ENCODE peak calls at places on chromosomes 3 and 15, in five cellular contexts. R, G, Y, S and O are unnamed samples.

GRCh38 chr3:49554639-49555265 is 475 bp downstream of the BSN start:
- DNase-seq in R (peak; percentile 62), Y (peak; percentile 79), S (peak; percentile 44), G (peak; percentile 10), O (peak; percentile 39)

GRCh38 chr3:141412087-141412935 is 44.0 kb downstream of the ZBTB38 start:
- DNase-seq in G (peak; percentile 96), Y (no peak), R (no peak), S (peak; percentile 59), O (peak; percentile 96)

GRCh38 chr3:57078366-57079220 is 18.1 kb downstream of the SPATA12 start:
- DNase-seq in G (peak; percentile 16), Y (no peak), S (peak; percentile 78), R (peak; percentile 62), O (peak; percentile 84)

GRCh38 chr15:60752973-60753720 is 274.2 kb upstream of the ICE2 start:
- DNase-seq in Y (no peak), S (no peak), G (no peak), R (no peak), O (peak; percentile 27)

GRCh38 chr3:179768080-179768479 is 115.2 kb downstream of the USP13 start:
- DNase-seq in S (peak; percentile 80), G (peak; percentile 70), R (peak; percentile 50), Y (peak; percentile 37), O (peak; percentile 65)

GRCh38 chr15:39140060-39140604 is 440.7 kb upstream of the THBS1 start:
- DNase-seq in G (peak; percentile 98), R (no peak), S (peak; percentile 83), Y (no peak), O (peak; percentile 98)

GRCh38 chr15:45129651-45130129 is at the start of the genes DUOX1 and DUOXA1:
- DNase-seq in S (peak; percentile 48), Y (no peak), G (no peak), R (peak; percentile 73), O (no peak)

GRCh38 chr15:101049282-101049681 is 130.1 kb downstream of the LRRK1 start:
- DNase-seq in G (no peak), S (no peak), Y (no peak), R (peak; percentile 25), O (no peak)

GRCh38 chr15:46502668-46503067 is 867.8 kb downstream of the SQOR start:
- DNase-seq in G (no peak), R (no peak), Y (no peak), S (peak; percentile 6), O (peak; percentile 3)

GRCh38 chr3:191139771-191140170 is 59.3 kb upstream of the OSTN start:
- DNase-seq in S (no peak), G (no peak), Y (no peak), R (no peak), O (no peak)

GRCh38 chr3:130956281-130956680 is 62.4 kb downstream of the ATP2C1 start:
- DNase-seq in G (no peak), S (no peak), R (no peak), Y (no peak), O (no peak)

GRCh38 chr3:175951047-175951694 is 1092.0 kb downstream of the NAALADL2 start:
- DNase-seq in S (peak; percentile 5), Y (no peak), G (peak; percentile 65), R (no peak), O (peak; percentile 55)

GRCh38 chr3:50825841-50826240 is 151.1 kb downstream of the DOCK3 start:
- DNase-seq in S (no peak), R (no peak), Y (no peak), G (no peak), O (no peak)

GRCh38 chr3:196603683-196604082 is 35.2 kb downstream of the FBXO45 start:
- DNase-seq in R (no peak), S (no peak), Y (no peak), G (no peak), O (no peak)

GRCh38 chr3:86578071-86578470 is 412.9 kb downstream of the VGLL3 start:
- DNase-seq in S (no peak), R (no peak), Y (no peak), G (no peak), O (no peak)

GRCh38 chr3:166201476-166201875 is 364.3 kb upstream of the BCHE start:
- DNase-seq in S (no peak), R (no peak), G (no peak), Y (no peak), O (no peak)

GRCh38 chr3:32203854-32204253 is 34.6 kb upstream of the CMTM8 start:
- DNase-seq in G (peak; percentile 37), R (no peak), S (no peak), Y (no peak), O (no peak)

GRCh38 chr3:159635047-159635641 is 353.5 kb upstream of the IL12A start:
- DNase-seq in Y (no peak), G (peak; percentile 72), S (peak; percentile 75), R (no peak), O (peak; percentile 38)

GRCh38 chr3:189908646-189909045 is 212.1 kb downstream of the P3H2 start:
- DNase-seq in S (peak; percentile 55), R (no peak), Y (no peak), G (peak; percentile 72), O (peak; percentile 26)

GRCh38 chr3:159828542-159828943 is 160.1 kb upstream of the IL12A start:
- DNase-seq in Y (no peak), G (peak; percentile 68), S (peak; percentile 40), R (no peak), O (peak; percentile 69)

GRCh38 chr15:62896969-62897486 is 145.5 kb upstream of the TPM1 start:
- DNase-seq in G (peak; percentile 99), Y (peak; percentile 36), R (no peak), S (peak; percentile 39), O (peak; percentile 99)

GRCh38 chr3:152968388-152969024 is 133.6 kb downstream of the P2RY1 start:
- DNase-seq in R (no peak), Y (no peak), S (no peak), G (no peak), O (peak; percentile 78)

GRCh38 chr3:120169407-120169806 is 75.2 kb upstream of the GSK3B start:
- DNase-seq in R (no peak), G (no peak), S (no peak), Y (no peak), O (no peak)

GRCh38 chr3:69081583-69082262 is 1.6 kb upstream of the UBA3 start:
- DNase-seq in Y (no peak), S (peak; percentile 85), G (no peak), R (peak; percentile 36), O (peak; percentile 29)

GRCh38 chr3:40240921-40241320 is 68.6 kb upstream of the EIF1B start:
- DNase-seq in Y (no peak), S (peak; percentile 64), R (peak; percentile 34), G (no peak), O (no peak)

GRCh38 chr3:187968883-187969580 is 184.9 kb upstream of the LPP start:
- DNase-seq in G (peak; percentile 62), Y (no peak), S (no peak), R (no peak), O (peak; percentile 88)

GRCh38 chr3:156910022-156910421 is 83.9 kb downstream of the LEKR1 start:
- DNase-seq in G (no peak), R (no peak), S (no peak), Y (no peak), O (no peak)
- H3K23ac ChIP-seq in G (no peak overlapping the region), R (no peak overlapping the region), S (no peak overlapping the region), Y (no peak overlapping the region), O (no peak overlapping the region)

GRCh38 chr3:9110316-9110715 is 139.1 kb downstream of the SRGAP3 start:
- DNase-seq in Y (no peak), S (no peak), G (no peak), R (no peak), O (no peak)

GRCh38 chr3:9110802-9111201 is 138.6 kb downstream of the SRGAP3 start:
- DNase-seq in S (peak; percentile 38), Y (no peak), G (no peak), R (no peak), O (no peak)

GRCh38 chr3:9111349-9112265 is 137.8 kb downstream of the SRGAP3 start:
- DNase-seq in Y (no peak), S (peak; percentile 48), R (peak; percentile 75), G (peak; percentile 0), O (no peak)

GRCh38 chr3:9116351-9116750 is 133.1 kb downstream of the SRGAP3 start:
- DNase-seq in S (no peak), Y (no peak), R (no peak), G (no peak), O (no peak)

GRCh38 chr3:9113040-9113439 is 136.4 kb downstream of the SRGAP3 start:
- DNase-seq in S (no peak), R (no peak), G (no peak), Y (no peak), O (no peak)
- H3K23ac ChIP-seq in S (no peak overlapping the region), R (no peak overlapping the region), G (no peak overlapping the region), Y (no peak overlapping the region), O (no peak overlapping the region)

GRCh38 chr15:41968738-41969137 is 3.6 kb downstream of the EHD4 start:
- DNase-seq in G (no peak), R (no peak), Y (no peak), S (no peak), O (no peak)

GRCh38 chr15:41965441-41966413 is 6.6 kb downstream of the EHD4 start:
- DNase-seq in S (peak; percentile 78), R (no peak), G (peak; percentile 41), Y (no peak), O (no peak)

GRCh38 chr15:41966414-41966812 is 5.9 kb downstream of the EHD4 start:
- DNase-seq in S (no peak), R (no peak), G (no peak), Y (no peak), O (no peak)

GRCh38 chr15:41967506-41968206 is 4.7 kb downstream of the EHD4 start:
- DNase-seq in S (no peak), G (peak; percentile 36), Y (no peak), R (no peak), O (peak; percentile 76)

GRCh38 chr15:41966920-41967465 is 5.4 kb downstream of the EHD4 start:
- DNase-seq in S (no peak), G (no peak), R (no peak), Y (no peak), O (no peak)
- H3K23ac ChIP-seq in S (no peak overlapping the region), G (no peak overlapping the region), R (no peak overlapping the region), Y (no peak overlapping the region), O (no peak overlapping the region)

DNA sequence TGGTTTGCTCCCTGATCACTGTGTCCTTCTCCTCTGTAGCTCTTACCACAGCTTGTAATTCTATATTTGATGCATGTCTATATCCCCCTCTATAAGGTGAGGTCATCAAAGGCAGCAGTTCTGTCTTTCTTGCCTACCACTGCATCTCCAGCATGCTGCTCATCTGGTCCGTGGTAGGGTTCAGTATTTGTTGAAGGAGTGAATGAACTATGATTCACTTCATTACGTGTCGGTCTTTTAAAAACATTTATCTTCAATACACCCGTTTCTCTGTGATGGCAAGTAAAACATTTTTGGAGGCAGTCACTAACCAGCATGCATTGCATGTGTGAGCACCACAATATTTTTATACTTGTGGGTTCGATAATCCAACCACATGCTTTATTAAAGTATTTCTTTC is 27.6 kb downstream of the CHST14 start:
- DNase-seq in Y (no peak), S (no peak), G (peak; percentile 85), R (no peak), O (no peak)
- H3K23ac ChIP-seq in Y (no peak overlapping the region), S (no peak overlapping the region), G (no peak overlapping the region), R (no peak overlapping the region), O (no peak overlapping the region)

GRCh38 chr3:9047465-9048346 is 84.4 kb upstream of the RAD18 start:
- DNase-seq in S (no peak), R (no peak), G (no peak), Y (peak; percentile 15), O (no peak)
- H3K23ac ChIP-seq in S (no peak overlapping the region), R (no peak overlapping the region), G (no peak overlapping the region), Y (no peak overlapping the region), O (peak overlapping the region; percentile 24)